ENCODE peak calls at places on chromosomes 4 and X, in eight cellular contexts. R is PC-9, Z is NCI-H226, S is KG1, E is iris pigment epithelial cell, Q is right atrium auricular region, H is T-helper 2 cell, W is A172. G is an unnamed sample.

GRCh38 chr4:169439244-169439643 is 168.5 kb upstream of the SH3RF1 start:
- DNase-seq in Q (no peak), W (no peak), E (peak), R (no peak), Z (no peak), S (no peak), H (no peak), G (no peak)

GRCh38 chrX:111349098-111349497 is 62.9 kb downstream of the DCX start:
- DNase-seq in S (no peak), E (no peak), H (no peak), W (no peak), Q (no peak), Z (no peak), R (no peak), G (no peak)

GRCh38 chrX:85851418-85851817 is 195.9 kb downstream of the CHM start:
- DNase-seq in H (no peak), R (no peak), E (peak), W (no peak), Q (no peak), S (no peak), Z (no peak), G (no peak)

GRCh38 chr4:26141916-26142638 is 178.7 kb upstream of the RBPJ start:
- DNase-seq in R (no peak), Q (peak), E (peak), W (peak), S (no peak), Z (no peak), H (no peak), G (no peak)

GRCh38 chr4:3369781-3370660 is 71.7 kb upstream of the HGFAC start:
- DNase-seq in E (peak), H (no peak), Z (no peak), Q (peak), W (peak), S (peak), R (no peak), G (no peak)

GRCh38 chr4:98343640-98344039 is 82.5 kb downstream of the RAP1GDS1 start:
- DNase-seq in R (no peak), Z (no peak), S (no peak), W (no peak), H (no peak), Q (no peak), E (no peak), G (no peak)

GRCh38 chr4:100486496-100486895 is 31.3 kb downstream of the EMCN start:
- DNase-seq in R (no peak), H (no peak), Q (no peak), Z (no peak), E (no peak), W (no peak), S (no peak), G (no peak)

GRCh38 chrX:125203737-125204578 is 115.7 kb upstream of the TEX13C start:
- DNase-seq in E (no peak), H (no peak), W (no peak), R (no peak), Q (no peak), S (no peak), Z (no peak), G (no peak)

GRCh38 chrX:118216086-118216485 is 99.5 kb upstream of the KLHL13 start:
- DNase-seq in Q (no peak), R (peak), S (no peak), W (no peak), Z (no peak), E (no peak), H (no peak), G (no peak)

GRCh38 chrX:8404958-8405357 is 59.7 kb upstream of the VCX3B start:
- DNase-seq in H (no peak), E (peak), W (no peak), R (peak), S (no peak), Q (no peak), Z (peak), G (no peak)

GRCh38 chrX:136819026-136819425 is 38.3 kb upstream of the ARHGEF6 start:
- DNase-seq in Q (no peak), E (no peak), Z (no peak), S (no peak), R (no peak), H (no peak), W (no peak), G (no peak)

GRCh38 chrX:110743679-110744340 is 51.8 kb downstream of the CHRDL1 start:
- DNase-seq in H (no peak), S (no peak), Q (no peak), E (no peak), W (no peak), Z (no peak), R (no peak), G (no peak)

GRCh38 chr4:155403886-155404285 is 27.1 kb upstream of the MAP9 start:
- DNase-seq in Q (no peak), S (no peak), H (no peak), E (peak), W (peak), R (no peak), Z (no peak), G (no peak)

GRCh38 chr4:109559625-109559982 is 442 bp upstream of the MCUB start:
- DNase-seq in E (peak), Q (no peak), R (no peak), S (no peak), H (peak), W (no peak), Z (no peak), G (no peak)

GRCh38 chr4:13983189-13983790 is 355.8 kb upstream of the BOD1L1 start:
- DNase-seq in R (no peak), S (no peak), E (no peak), Q (no peak), W (no peak), H (no peak), Z (no peak), G (no peak)

GRCh38 chrX:132406106-132406505 is 82.7 kb downstream of the MBNL3 start:
- DNase-seq in Z (no peak), R (no peak), H (no peak), Q (no peak), S (no peak), E (no peak), W (no peak), G (no peak)

GRCh38 chrX:153878969-153879653 is 6.9 kb downstream of the L1CAM start:
- DNase-seq in Q (no peak), R (no peak), Z (no peak), S (no peak), W (no peak), H (no peak), E (no peak), G (no peak)

GRCh38 chr4:122826596-122827257 is at the start of gene FGF2:
- DNase-seq in S (no peak), R (no peak), Z (peak), Q (peak), W (peak), H (peak), E (peak), G (no peak)

GRCh38 chrX:136797787-136798186 is 17.1 kb upstream of the ARHGEF6 start:
- DNase-seq in H (no peak), Q (no peak), S (no peak), R (no peak), E (no peak), Z (no peak), W (no peak), G (no peak)

GRCh38 chr4:6011686-6012085 is 6.5 kb downstream of the C4orf50 start:
- DNase-seq in H (no peak), E (no peak), R (no peak), S (no peak), Z (peak), W (no peak), Q (no peak), G (no peak)

GRCh38 chr4:80017125-80017854 is 55.7 kb downstream of the ANTXR2 start:
- DNase-seq in H (no peak), R (peak), Z (peak), Q (no peak), S (no peak), E (peak), W (peak), G (peak)

GRCh38 chrX:139538907-139539593 is 8.5 kb downstream of the F9 start:
- DNase-seq in E (no peak), R (no peak), S (no peak), Q (no peak), Z (no peak), H (no peak), W (no peak), G (no peak)

GRCh38 chrX:71919436-71919835 is 8.8 kb downstream of the NHSL2 start:
- DNase-seq in H (no peak), W (no peak), R (no peak), S (no peak), E (peak), Q (no peak), Z (peak), G (no peak)

GRCh38 chrX:86102341-86102740 is 45.9 kb upstream of the DACH2 start:
- DNase-seq in S (no peak), E (no peak), H (no peak), Q (no peak), W (no peak), Z (no peak), R (no peak), G (no peak)

GRCh38 chrX:112840382-112841113 is at the start of gene AMOT:
- DNase-seq in H (peak), R (peak), W (peak), Q (peak), S (peak), Z (peak), E (peak), G (no peak)

GRCh38 chr4:3409571-3410091 is 32.1 kb upstream of the HGFAC start:
- DNase-seq in H (no peak), R (no peak), Z (no peak), S (no peak), Q (no peak), E (no peak), W (no peak), G (no peak)

GRCh38 chr4:105600951-105601350 is 48.5 kb downstream of the ARHGEF38 start:
- DNase-seq in E (no peak), S (no peak), Q (no peak), R (no peak), H (no peak), W (no peak), Z (no peak), G (no peak)

GRCh38 chr4:132737344-132737743 is 411.8 kb upstream of the PCDH10 start:
- DNase-seq in H (no peak), E (no peak), R (no peak), S (no peak), Z (no peak), W (no peak), Q (no peak), G (no peak)

GRCh38 chr4:94363136-94363655 is 20.6 kb upstream of the HPGDS start:
- DNase-seq in E (peak), W (peak), Z (no peak), Q (no peak), H (no peak), S (no peak), R (peak), G (no peak)

GRCh38 chr4:179509489-179509888 is 2067.3 kb upstream of the AGA start:
- DNase-seq in E (no peak), Z (no peak), H (no peak), S (no peak), Q (no peak), W (no peak), R (no peak), G (no peak)

GRCh38 chrX:135437867-135438733 is 16.4 kb downstream of the SMIM10L2A start:
- DNase-seq in S (no peak), Q (no peak), R (no peak), H (no peak), E (no peak), Z (no peak), W (no peak), G (no peak)

GRCh38 chr4:687048-687974 is 1.6 kb downstream of the SLC49A3 start:
- DNase-seq in R (peak), Z (peak), E (peak), H (no peak), S (no peak), W (peak), Q (peak), G (no peak)

GRCh38 chr4:13627185-13627605 is 330 bp downstream of the BOD1L1 start:
- DNase-seq in R (no peak), W (no peak), E (peak), Q (no peak), Z (no peak), S (peak), H (no peak), G (no peak)

GRCh38 chr4:145890689-145891088 is 47.9 kb downstream of the ZNF827 start:
- DNase-seq in Q (no peak), Z (no peak), S (no peak), E (no peak), W (no peak), H (no peak), R (no peak), G (no peak)

GRCh38 chr4:25818293-25819240 is 44.2 kb downstream of the SEL1L3 start:
- DNase-seq in R (no peak), Q (no peak), W (peak), Z (no peak), E (peak), H (no peak), S (no peak), G (no peak)

GRCh38 chr4:148065069-148065468 is 333.2 kb downstream of the ARHGAP10 start:
- DNase-seq in E (peak), R (no peak), S (no peak), Q (no peak), Z (peak), H (no peak), W (no peak), G (no peak)

GRCh38 chr4:57462843-57463242 is 352.7 kb upstream of the IGFBP7 start:
- DNase-seq in S (no peak), R (no peak), H (no peak), Z (no peak), Q (no peak), E (no peak), W (no peak), G (no peak)